ENCODE peak calls at places on chromosome 10, in four cellular contexts. One of them, this sample, is unnamed.
A peak's percentile ranks its signal among the peaks of the same experiment; 100 is the strongest.

GRCh38 chr10:94851263-94851662 is 87.2 kb upstream of the CYP2C9 start:
- DNase-seq in progenitor cell of endocrine pancreas: no peak
- DNase-seq in fibroblast of lung: no peak
- DNase-seq in tibial nerve: no peak
- DNase-seq in this sample: no peak

GRCh38 chr10:111579473-111579872 is 502.6 kb downstream of the ADRA2A start:
- DNase-seq in fibroblast of lung: no peak
- DNase-seq in tibial nerve: no peak
- DNase-seq in progenitor cell of endocrine pancreas: no peak
- DNase-seq in this sample: no peak

GRCh38 chr10:56269181-56269580 is 91.9 kb downstream of the ZWINT start:
- DNase-seq in fibroblast of lung: no peak
- DNase-seq in tibial nerve: no peak
- DNase-seq in progenitor cell of endocrine pancreas: no peak
- DNase-seq in this sample: no peak

GRCh38 chr10:77702166-77702565 is 64.6 kb upstream of the KCNMA1 start:
- DNase-seq in fibroblast of lung: peak; percentile 90
- DNase-seq in progenitor cell of endocrine pancreas: no peak
- DNase-seq in tibial nerve: no peak
- DNase-seq in this sample: no peak

GRCh38 chr10:77501846-77502251 is 135.8 kb downstream of the KCNMA1 start:
- DNase-seq in fibroblast of lung: peak; percentile 56
- DNase-seq in progenitor cell of endocrine pancreas: no peak
- DNase-seq in tibial nerve: no peak
- DNase-seq in this sample: no peak

GRCh38 chr10:43043773-43044394 is 33.0 kb upstream of the RET start:
- DNase-seq in fibroblast of lung: no peak
- DNase-seq in tibial nerve: peak; percentile 8
- DNase-seq in progenitor cell of endocrine pancreas: no peak
- DNase-seq in this sample: no peak

GRCh38 chr10:77763453-77764430 is 126.1 kb upstream of the KCNMA1 start:
- DNase-seq in tibial nerve: no peak
- DNase-seq in progenitor cell of endocrine pancreas: no peak
- DNase-seq in fibroblast of lung: no peak
- DNase-seq in this sample: no peak

GRCh38 chr10:132065491-132066105 is at the start of gene JAKMIP3:
- DNase-seq in progenitor cell of endocrine pancreas: no peak
- DNase-seq in fibroblast of lung: peak; percentile 90
- DNase-seq in tibial nerve: no peak
- DNase-seq in this sample: no peak

GRCh38 chr10:94645285-94645684 is 38.2 kb upstream of the CYP2C18 start:
- DNase-seq in tibial nerve: no peak
- DNase-seq in fibroblast of lung: no peak
- DNase-seq in progenitor cell of endocrine pancreas: no peak
- DNase-seq in this sample: no peak

GRCh38 chr10:123995461-123996131 is 97.8 kb downstream of the CHST15 start:
- DNase-seq in fibroblast of lung: peak; percentile 96
- DNase-seq in progenitor cell of endocrine pancreas: no peak
- DNase-seq in tibial nerve: no peak
- DNase-seq in this sample: no peak

GRCh38 chr10:121818599-121818998 is 109.2 kb downstream of the ATE1 start:
- DNase-seq in tibial nerve: no peak
- DNase-seq in progenitor cell of endocrine pancreas: no peak
- DNase-seq in fibroblast of lung: no peak
- DNase-seq in this sample: no peak

GRCh38 chr10:114084225-114084624 is 40.6 kb downstream of the ADRB1 start:
- DNase-seq in progenitor cell of endocrine pancreas: no peak
- DNase-seq in tibial nerve: no peak
- DNase-seq in fibroblast of lung: no peak
- DNase-seq in this sample: no peak

GRCh38 chr10:114081911-114082583 is 38.4 kb downstream of the ADRB1 start:
- DNase-seq in fibroblast of lung: no peak
- DNase-seq in tibial nerve: no peak
- DNase-seq in progenitor cell of endocrine pancreas: no peak
- DNase-seq in this sample: no peak

GRCh38 chr10:114083040-114083439 is 39.4 kb downstream of the ADRB1 start:
- DNase-seq in tibial nerve: no peak
- DNase-seq in progenitor cell of endocrine pancreas: no peak
- DNase-seq in fibroblast of lung: no peak
- DNase-seq in this sample: no peak

GRCh38 chr10:114087255-114087654 is 43.6 kb downstream of the ADRB1 start:
- DNase-seq in tibial nerve: no peak
- DNase-seq in fibroblast of lung: no peak
- DNase-seq in progenitor cell of endocrine pancreas: no peak
- DNase-seq in this sample: no peak

GRCh38 chr10:114087655-114088054 is 44.0 kb downstream of the ADRB1 start:
- DNase-seq in tibial nerve: no peak
- DNase-seq in progenitor cell of endocrine pancreas: no peak
- DNase-seq in fibroblast of lung: no peak
- DNase-seq in this sample: no peak
- TF ChIP-seq CTCF in tibial nerve: no peak
- TF ChIP-seq CTCF in progenitor cell of endocrine pancreas: no peak
- TF ChIP-seq CTCF in fibroblast of lung: no peak
- TF ChIP-seq CTCF in this sample: no peak

GRCh38 chr10:46995234-46995633 is 84.0 kb downstream of the PTPN20 start:
- DNase-seq in progenitor cell of endocrine pancreas: no peak
- DNase-seq in fibroblast of lung: peak; percentile 2
- DNase-seq in tibial nerve: no peak
- DNase-seq in this sample: no peak
- TF ChIP-seq CTCF in progenitor cell of endocrine pancreas: peak; percentile 8
- TF ChIP-seq CTCF in fibroblast of lung: peak; percentile 7
- TF ChIP-seq CTCF in tibial nerve: no peak
- TF ChIP-seq CTCF in this sample: peak; percentile 13

DNA sequence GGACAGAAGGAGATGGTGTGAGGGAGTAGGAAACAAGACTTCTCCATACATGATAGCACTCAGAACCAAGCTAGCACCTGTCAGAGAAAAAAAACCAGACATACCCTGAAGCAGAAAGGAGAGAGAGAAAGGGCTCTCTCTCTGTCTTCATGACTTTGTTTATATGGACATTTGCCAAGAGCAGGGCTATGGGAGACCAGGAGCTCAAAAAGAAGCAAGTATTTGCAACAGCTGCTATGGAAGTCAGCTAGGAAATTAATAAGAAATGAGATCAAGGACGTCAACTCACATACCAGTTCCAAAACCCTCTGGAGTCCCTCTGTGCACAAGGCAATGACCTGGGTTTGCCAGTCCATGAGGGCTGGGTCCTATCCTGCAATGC is 111.6 kb downstream of the SGMS1 start:
- DNase-seq in tibial nerve: no peak
- DNase-seq in fibroblast of lung: peak; percentile 36
- DNase-seq in progenitor cell of endocrine pancreas: no peak
- DNase-seq in this sample: no peak
- TF ChIP-seq CTCF in tibial nerve: no peak
- TF ChIP-seq CTCF in fibroblast of lung: no peak
- TF ChIP-seq CTCF in progenitor cell of endocrine pancreas: no peak
- TF ChIP-seq CTCF in this sample: no peak

GRCh38 chr10:73413528-73414229 is at the start of gene ANXA7:
- DNase-seq in fibroblast of lung: peak; percentile 81
- DNase-seq in tibial nerve: peak; percentile 89
- DNase-seq in progenitor cell of endocrine pancreas: peak; percentile 95
- DNase-seq in this sample: peak; percentile 94
- TF ChIP-seq CTCF in fibroblast of lung: peak; percentile 22
- TF ChIP-seq CTCF in tibial nerve: peak; percentile 54
- TF ChIP-seq CTCF in progenitor cell of endocrine pancreas: peak; percentile 41
- TF ChIP-seq CTCF in this sample: no peak

DNA sequence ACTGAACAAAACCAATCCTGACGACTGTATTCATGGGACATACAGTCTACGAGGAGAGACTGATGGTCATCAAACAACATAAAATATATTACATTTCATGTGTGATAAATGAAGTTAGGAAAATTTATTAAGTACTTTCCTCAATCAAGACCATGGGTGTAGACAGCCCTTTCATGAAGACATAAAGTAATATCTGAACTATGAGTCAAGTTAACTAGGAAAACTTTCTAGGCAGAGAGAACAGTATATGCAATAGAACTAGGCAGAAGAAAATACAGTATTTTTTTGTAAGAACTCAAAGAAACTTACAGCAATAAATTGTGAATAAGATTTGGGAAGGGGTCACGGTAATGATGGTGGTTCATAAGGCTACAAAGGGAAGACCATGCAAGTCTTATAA is 112.8 kb downstream of the JMJD1C start:
- DNase-seq in tibial nerve: no peak
- DNase-seq in fibroblast of lung: no peak
- DNase-seq in progenitor cell of endocrine pancreas: no peak
- DNase-seq in this sample: no peak
- TF ChIP-seq CTCF in tibial nerve: no peak
- TF ChIP-seq CTCF in fibroblast of lung: no peak
- TF ChIP-seq CTCF in progenitor cell of endocrine pancreas: no peak
- TF ChIP-seq CTCF in this sample: no peak

DNA sequence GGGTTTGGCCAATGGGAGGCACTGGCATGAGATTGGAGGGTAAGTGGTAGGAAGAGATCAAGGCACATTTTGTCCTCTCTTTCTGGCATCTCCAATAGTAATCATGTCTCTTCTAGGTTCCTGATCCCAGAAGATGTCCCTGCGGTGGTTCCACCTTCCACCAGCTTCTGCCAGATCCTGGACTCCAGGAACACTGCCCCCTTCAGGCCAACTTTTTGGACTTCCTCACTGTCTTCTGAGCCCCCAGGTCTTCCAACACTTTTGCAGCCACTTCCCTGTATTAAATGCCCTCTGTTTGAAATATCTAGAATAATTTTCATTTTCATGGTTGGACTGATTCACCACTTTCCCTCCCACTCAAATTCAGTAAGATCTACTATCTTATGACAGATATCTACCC is 60.9 kb downstream of the BAMBI start:
- DNase-seq in tibial nerve: no peak
- DNase-seq in progenitor cell of endocrine pancreas: no peak
- DNase-seq in fibroblast of lung: no peak
- DNase-seq in this sample: no peak
- TF ChIP-seq CTCF in tibial nerve: no peak
- TF ChIP-seq CTCF in progenitor cell of endocrine pancreas: peak; percentile 16
- TF ChIP-seq CTCF in fibroblast of lung: no peak
- TF ChIP-seq CTCF in this sample: no peak

DNA sequence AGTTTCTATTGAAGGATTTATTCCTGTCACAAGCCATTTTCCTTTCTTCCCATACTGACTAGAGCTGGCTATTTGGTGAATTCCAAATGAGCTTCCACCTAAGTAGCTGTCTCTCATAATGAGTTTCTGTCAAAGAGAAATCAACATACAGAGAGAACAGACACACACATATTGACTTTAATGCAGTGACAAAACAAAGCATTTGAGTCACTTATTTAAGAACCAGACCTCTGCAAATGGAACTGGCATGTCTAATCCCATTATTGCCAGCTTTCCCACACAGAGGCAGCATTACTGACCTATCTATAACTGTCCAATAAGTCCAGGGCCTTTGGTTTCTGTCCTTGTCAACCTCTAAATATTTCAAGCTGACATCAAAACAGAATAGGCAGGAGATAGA is 179.3 kb upstream of the CSTF2T start:
- DNase-seq in fibroblast of lung: no peak
- DNase-seq in progenitor cell of endocrine pancreas: no peak
- DNase-seq in tibial nerve: no peak
- DNase-seq in this sample: no peak
- TF ChIP-seq CTCF in fibroblast of lung: no peak
- TF ChIP-seq CTCF in progenitor cell of endocrine pancreas: no peak
- TF ChIP-seq CTCF in tibial nerve: no peak
- TF ChIP-seq CTCF in this sample: no peak

GRCh38 chr10:31274310-31274709 is 44.7 kb upstream of the ZEB1 start:
- DNase-seq in tibial nerve: no peak
- DNase-seq in fibroblast of lung: no peak
- DNase-seq in progenitor cell of endocrine pancreas: no peak
- DNase-seq in this sample: no peak

GRCh38 chr10:31273789-31274188 is 45.2 kb upstream of the ZEB1 start:
- DNase-seq in progenitor cell of endocrine pancreas: no peak
- DNase-seq in fibroblast of lung: no peak
- DNase-seq in tibial nerve: no peak
- DNase-seq in this sample: no peak

GRCh38 chr10:31270954-31271353 is 48.1 kb upstream of the ZEB1 start:
- DNase-seq in progenitor cell of endocrine pancreas: no peak
- DNase-seq in fibroblast of lung: no peak
- DNase-seq in tibial nerve: no peak
- DNase-seq in this sample: no peak

GRCh38 chr10:31268616-31269303 is 50.3 kb upstream of the ZEB1 start:
- DNase-seq in tibial nerve: no peak
- DNase-seq in progenitor cell of endocrine pancreas: no peak
- DNase-seq in fibroblast of lung: no peak
- DNase-seq in this sample: no peak

DNA sequence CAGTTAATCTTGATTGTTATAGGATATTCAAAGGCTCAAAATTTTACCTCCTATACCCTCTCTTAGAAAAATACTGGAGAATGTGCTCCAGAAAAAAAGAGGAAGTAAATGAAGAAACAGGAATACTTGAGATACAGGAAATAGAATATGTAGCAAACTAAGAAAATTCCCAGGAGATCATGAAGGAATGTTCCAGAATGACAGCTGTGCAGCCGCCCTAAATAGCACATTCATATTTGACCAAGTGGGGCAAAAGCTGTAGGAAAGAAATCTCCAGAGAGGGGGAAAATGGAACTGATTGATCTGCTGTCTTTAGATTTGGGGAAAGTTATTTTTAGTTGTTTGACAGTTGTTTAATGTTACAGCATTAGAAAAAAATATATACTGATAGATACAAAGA is 46.2 kb upstream of the ZEB1 start:
- DNase-seq in tibial nerve: no peak
- DNase-seq in progenitor cell of endocrine pancreas: no peak
- DNase-seq in fibroblast of lung: no peak
- DNase-seq in this sample: no peak
- TF ChIP-seq CTCF in tibial nerve: no peak
- TF ChIP-seq CTCF in progenitor cell of endocrine pancreas: no peak
- TF ChIP-seq CTCF in fibroblast of lung: no peak
- TF ChIP-seq CTCF in this sample: no peak

GRCh38 chr10:68848281-68848680 is 20.9 kb downstream of the STOX1 start:
- DNase-seq in tibial nerve: no peak
- DNase-seq in fibroblast of lung: no peak
- DNase-seq in progenitor cell of endocrine pancreas: no peak
- DNase-seq in this sample: no peak
- TF ChIP-seq CTCF in tibial nerve: no peak
- TF ChIP-seq CTCF in fibroblast of lung: no peak
- TF ChIP-seq CTCF in progenitor cell of endocrine pancreas: no peak
- TF ChIP-seq CTCF in this sample: no peak

GRCh38 chr10:2137549-2138174 is 400.3 kb upstream of the ADARB2 start:
- DNase-seq in fibroblast of lung: peak; percentile 4
- DNase-seq in progenitor cell of endocrine pancreas: no peak
- DNase-seq in tibial nerve: no peak
- DNase-seq in this sample: no peak
- TF ChIP-seq CTCF in fibroblast of lung: no peak
- TF ChIP-seq CTCF in progenitor cell of endocrine pancreas: peak; percentile 69
- TF ChIP-seq CTCF in tibial nerve: no peak
- TF ChIP-seq CTCF in this sample: peak; percentile 28

This sample was measured in D721Med.